ENCODE peak calls at places on chromosomes 11 and 22, in six cellular contexts. A, Y, U, L, N and F are unnamed samples.

GRCh38 chr22:49349841-49350381 is 477.8 kb downstream of the BRD1 start:
- DNase-seq in A (no peak), Y (no peak), U (no peak), L (no peak), N (no peak), F (no peak)

GRCh38 chr22:40451230-40451629 is 80.8 kb downstream of the SGSM3 start:
- DNase-seq in A (peak; percentile 4), Y (no peak), U (no peak), L (no peak), N (no peak), F (no peak)

GRCh38 chr11:11620966-11621880 is 582 bp downstream of the GALNT18 start:
- DNase-seq in A (no peak), Y (peak; percentile 56), U (peak; percentile 7), L (peak; percentile 45), N (peak; percentile 32), F (no peak)

GRCh38 chr11:17008099-17008498 is 6.1 kb downstream of the PLEKHA7 start:
- DNase-seq in A (no peak), Y (no peak), U (no peak), L (no peak), N (no peak), F (no peak)

GRCh38 chr22:49958961-49959781 is 1.4 kb upstream of the PIM3 start:
- DNase-seq in A (no peak), Y (no peak), U (no peak), L (no peak), N (no peak), F (no peak)

GRCh38 chr11:1040428-1041148 is 4.1 kb upstream of the MUC6 start:
- DNase-seq in A (no peak), Y (no peak), U (no peak), L (no peak), N (no peak), F (no peak)

GRCh38 chr11:113204280-113204679 is 110.1 kb upstream of the TTC12 start:
- DNase-seq in A (no peak), Y (no peak), U (no peak), L (peak; percentile 22), N (no peak), F (no peak)

GRCh38 chr11:12066056-12066798 is 44.2 kb upstream of the MICAL2 start:
- DNase-seq in A (no peak), Y (no peak), U (peak; percentile 87), L (no peak), N (no peak), F (peak; percentile 94)

GRCh38 chr11:106137061-106137460 is 59.6 kb downstream of the AASDHPPT start:
- DNase-seq in A (no peak), Y (no peak), U (no peak), L (no peak), N (no peak), F (no peak)